ENCODE peak calls at places on chromosomes 16 and 17, in seven cellular contexts. X, Z, P, O, H, B and C are unnamed samples.

GRCh38 chr17:1939979-1940809 is 84.9 kb downstream of the RTN4RL1 start:
- DNase-seq in X (no peak), Z (no peak), P (no peak), O (no peak), H (no peak), B (peak), C (no peak)

GRCh38 chr16:85460252-85460982 is 152.7 kb upstream of the GSE1 start:
- DNase-seq in X (no peak), Z (no peak), P (no peak), O (no peak), H (no peak), B (no peak), C (no peak)

GRCh38 chr17:49746791-49747490 is 17.0 kb downstream of the FAM117A start:
- DNase-seq in X (no peak), Z (no peak), P (peak), O (no peak), H (peak), B (no peak), C (no peak)

GRCh38 chr17:40922239-40922638 is 15.2 kb downstream of the KRT23 start:
- DNase-seq in X (peak), Z (peak), P (no peak), O (peak), H (no peak), B (peak), C (peak)

GRCh38 chr17:83100220-83100852 is 20.9 kb downstream of the METRNL start:
- DNase-seq in X (peak), Z (no peak), P (no peak), O (no peak), H (no peak), B (no peak), C (no peak)

GRCh38 chr17:77808663-77809425 is 149.7 kb upstream of the TNRC6C start:
- DNase-seq in X (no peak), Z (no peak), P (no peak), O (no peak), H (no peak), B (no peak), C (no peak)

GRCh38 chr17:34499576-34499975 is 79.8 kb upstream of the TMEM132E start:
- DNase-seq in X (peak), Z (no peak), P (no peak), O (no peak), H (peak), B (peak), C (no peak)

GRCh38 chr17:68061512-68062313 is 26.2 kb downstream of the KPNA2 start:
- DNase-seq in X (peak), Z (no peak), P (peak), O (no peak), H (peak), B (no peak), C (no peak)

GRCh38 chr16:7513429-7513828 is 180.8 kb downstream of the RBFOX1 start:
- DNase-seq in X (no peak), Z (no peak), P (no peak), O (no peak), H (no peak), B (no peak), C (no peak)

GRCh38 chr17:33964344-33964979 is 290.6 kb upstream of the CCL2 start:
- DNase-seq in X (no peak), Z (no peak), P (no peak), O (no peak), H (peak), B (no peak), C (no peak)

GRCh38 chr16:11225677-11226549 is 30.1 kb downstream of the SOCS1 start:
- DNase-seq in X (no peak), Z (no peak), P (no peak), O (no peak), H (no peak), B (no peak), C (no peak)

GRCh38 chr17:22145605-22146178 is 453.4 kb downstream of the KCNJ18 start:
- DNase-seq in X (no peak), Z (no peak), P (no peak), O (no peak), H (no peak), B (no peak), C (no peak)

GRCh38 chr16:86605950-86606349 is 27.6 kb downstream of the FOXL1 start:
- DNase-seq in X (no peak), Z (no peak), P (no peak), O (no peak), H (no peak), B (no peak), C (no peak)

GRCh38 chr17:60840456-60840855 is 162.8 kb downstream of the BCAS3 start:
- DNase-seq in X (no peak), Z (no peak), P (no peak), O (no peak), H (no peak), B (no peak), C (no peak)

GRCh38 chr16:70736454-70737376 is 50.9 kb upstream of the MTSS2 start:
- DNase-seq in X (no peak), Z (no peak), P (no peak), O (no peak), H (no peak), B (no peak), C (no peak)

GRCh38 chr17:7523033-7523432 is 25.8 kb upstream of the TNFSF12 start:
- DNase-seq in X (peak), Z (peak), P (no peak), O (no peak), H (peak), B (no peak), C (no peak)

GRCh38 chr16:26700250-26700649 is 366.5 kb upstream of the C16orf82 start:
- DNase-seq in X (no peak), Z (no peak), P (no peak), O (no peak), H (no peak), B (no peak), C (no peak)

GRCh38 chr16:25260416-25260815 is 2.8 kb upstream of the ZKSCAN2 start:
- DNase-seq in X (peak), Z (no peak), P (no peak), O (no peak), H (no peak), B (no peak), C (no peak)

GRCh38 chr17:82566129-82566995 is 46.8 kb downstream of the FOXK2 start:
- DNase-seq in X (no peak), Z (peak), P (no peak), O (no peak), H (no peak), B (no peak), C (no peak)

GRCh38 chr16:89241187-89242003 is 23.9 kb downstream of the ZNF778 start:
- DNase-seq in X (peak), Z (peak), P (no peak), O (peak), H (peak), B (peak), C (peak)

GRCh38 chr16:23578096-23578830 is 17.9 kb downstream of the NDUFAB1 start:
- DNase-seq in X (no peak), Z (no peak), P (no peak), O (no peak), H (no peak), B (no peak), C (no peak)

GRCh38 chr16:79599837-79600635 is 501 bp downstream of the MAF start:
- DNase-seq in X (no peak), Z (peak), P (peak), O (peak), H (peak), B (no peak), C (peak)

GRCh38 chr17:57399690-57400089 is 143.4 kb downstream of the MSI2 start:
- DNase-seq in X (no peak), Z (no peak), P (no peak), O (no peak), H (no peak), B (no peak), C (no peak)

GRCh38 chr16:67504190-67505021 is 21.1 kb upstream of the AGRP start:
- DNase-seq in X (no peak), Z (peak), P (no peak), O (no peak), H (peak), B (no peak), C (no peak)

GRCh38 chr16:21116148-21116693 is 34.4 kb downstream of the DNAH3 start:
- DNase-seq in X (no peak), Z (no peak), P (no peak), O (no peak), H (no peak), B (no peak), C (no peak)

GRCh38 chr16:5193877-5194276 is 96.3 kb upstream of the EEF2KMT start:
- DNase-seq in X (no peak), Z (no peak), P (no peak), O (no peak), H (no peak), B (no peak), C (no peak)

GRCh38 chr17:80204626-80205468 is 15.3 kb downstream of the SGSH start:
- DNase-seq in X (no peak), Z (no peak), P (no peak), O (no peak), H (no peak), B (no peak), C (no peak)

GRCh38 chr16:53612003-53612402 is 91.7 kb downstream of the RPGRIP1L start:
- DNase-seq in X (no peak), Z (no peak), P (no peak), O (no peak), H (no peak), B (no peak), C (no peak)